ENCODE peak calls at places on chromosomes 6 and 20, in four cellular contexts. X is HL-60, B is GM12878, A is K562. P is an unnamed sample.
A peak's percentile ranks its signal among the peaks of the same experiment; 100 is the strongest.

GRCh38 chr20:14992071-14992654 is 654.8 kb upstream of the FLRT3 start:
- DNase-seq in B (no peak), X (no peak), A (no peak), P (no peak)

GRCh38 chr20:47774081-47774777 is 11.1 kb downstream of the SULF2 start:
- DNase-seq in A (no peak), X (no peak), B (no peak), P (no peak)

GRCh38 chr20:10857362-10858070 is 183.7 kb upstream of the JAG1 start:
- DNase-seq in B (no peak), X (peak; percentile 96), A (no peak), P (no peak)

GRCh38 chr20:496126-496696 is 33.9 kb upstream of the TBC1D20 start:
- DNase-seq in A (no peak), X (no peak), B (no peak), P (no peak)

GRCh38 chr6:135600086-135600702 is 102.7 kb upstream of the AHI1 start:
- DNase-seq in X (no peak), A (no peak), B (no peak), P (no peak)

GRCh38 chr6:49543087-49543858 is 7.2 kb upstream of the C6orf141 start:
- DNase-seq in B (no peak), X (no peak), A (peak; percentile 24), P (no peak)

GRCh38 chr6:34246563-34247391 is 2.0 kb downstream of the SMIM29 start:
- DNase-seq in B (no peak), A (peak; percentile 79), X (no peak), P (no peak)

GRCh38 chr6:35310265-35310831 is 12.7 kb downstream of the DEF6 start:
- DNase-seq in X (no peak), A (no peak), B (no peak), P (no peak)

GRCh38 chr6:24918641-24919403 is 16.9 kb downstream of the RIPOR2 start:
- DNase-seq in B (no peak), A (no peak), X (no peak), P (no peak)

DNA sequence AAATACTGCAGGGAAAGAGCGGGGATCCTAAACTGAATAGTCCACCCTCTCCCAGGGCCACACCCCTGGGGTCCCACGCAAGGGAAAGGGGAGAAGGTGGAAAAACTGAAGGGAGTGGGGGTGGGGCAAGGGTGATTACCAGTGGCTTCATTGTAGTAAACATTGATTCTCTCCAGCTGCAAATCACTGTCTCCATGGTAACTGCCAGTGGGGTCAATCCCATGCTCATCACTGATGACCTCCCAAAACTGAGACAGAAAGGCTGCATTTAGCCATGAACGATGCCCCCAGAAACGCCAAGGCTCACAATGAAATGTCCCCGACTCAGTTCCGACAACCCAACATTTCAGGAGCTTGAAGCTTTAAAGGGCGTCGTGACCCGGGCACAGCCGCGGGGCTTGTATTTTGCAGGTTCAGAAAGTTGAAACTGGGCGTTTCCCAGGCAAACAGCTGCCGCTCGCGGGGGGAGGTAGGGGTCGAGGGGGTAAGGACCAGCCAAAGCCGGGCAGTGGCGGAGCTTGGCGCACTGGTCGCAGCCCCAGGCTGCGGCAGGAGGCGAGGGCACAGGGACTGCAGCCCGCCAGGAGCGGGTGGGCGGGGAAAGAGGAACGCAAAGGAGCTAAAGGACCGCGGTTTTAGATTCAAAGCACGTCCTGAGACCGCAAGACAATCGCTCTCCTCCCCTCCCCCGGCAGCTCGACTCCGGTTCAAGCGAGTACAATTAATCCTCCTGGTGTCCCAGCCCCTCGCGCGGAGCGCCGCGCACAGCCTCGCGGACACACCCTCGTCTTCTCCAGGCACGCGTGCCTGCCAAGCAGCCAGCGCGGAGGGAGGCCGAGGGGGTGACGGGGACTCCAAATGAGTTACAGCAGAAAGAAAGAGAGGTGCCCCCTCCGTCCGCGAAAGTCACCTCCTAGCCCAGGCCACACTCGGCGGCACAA is 761 bp downstream of the TUBB2B start:
- DNase-seq in X (no peak), A (peak; percentile 72), B (no peak), P (peak; percentile 57)
- TF ChIP-seq SPI1 in X (peak; percentile 43), A (peak; percentile 60), B (no peak), P (peak; percentile 45)

GRCh38 chr20:38200646-38201045 is 35.6 kb upstream of the TGM2 start:
- DNase-seq in X (no peak), A (no peak), B (no peak), P (no peak)

GRCh38 chr20:38202153-38202981 is 37.3 kb upstream of the TGM2 start:
- DNase-seq in A (no peak), B (no peak), X (no peak), P (no peak)

GRCh38 chr20:38199506-38200390 is 34.7 kb upstream of the TGM2 start:
- DNase-seq in A (no peak), X (no peak), B (no peak), P (no peak)

GRCh38 chr20:38202982-38203293 is 37.9 kb upstream of the TGM2 start:
- DNase-seq in B (no peak), A (no peak), X (no peak), P (no peak)

GRCh38 chr20:38201356-38201755 is 36.3 kb upstream of the TGM2 start:
- DNase-seq in B (no peak), X (no peak), A (peak; percentile 37), P (no peak)
- TF ChIP-seq SPI1 in B (no peak), X (no peak), A (no peak), P (no peak)

DNA sequence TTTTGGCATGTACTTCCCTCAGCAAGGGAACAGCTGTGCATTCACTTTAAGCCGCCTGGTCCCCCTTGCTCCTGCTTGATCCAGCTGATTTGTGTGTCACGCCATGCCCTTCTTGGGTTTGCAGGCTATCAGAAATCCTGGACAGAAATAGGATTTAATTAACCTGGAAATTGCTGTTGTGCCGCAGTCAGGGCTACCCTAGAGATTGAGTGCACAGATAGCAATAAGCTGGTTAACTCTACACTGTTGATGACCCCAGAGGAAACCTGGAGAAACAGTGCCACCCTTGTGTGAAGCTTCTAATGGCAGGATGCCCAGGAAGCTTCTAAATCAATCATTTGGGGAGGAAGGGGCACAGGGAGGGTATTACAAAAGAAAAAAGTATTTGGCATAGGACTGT is 199.0 kb downstream of the JARID2 start:
- DNase-seq in A (no peak), X (no peak), B (no peak), P (no peak)
- TF ChIP-seq SPI1 in A (no peak), X (no peak), B (no peak), P (no peak)

GRCh38 chr6:30096829-30097228 is 16.1 kb downstream of the TRIM31 start:
- DNase-seq in X (no peak), B (no peak), A (no peak), P (no peak)

GRCh38 chr6:30092852-30093543 is 17.4 kb upstream of the RNF39 start:
- DNase-seq in A (no peak), X (no peak), B (no peak), P (no peak)

GRCh38 chr6:30087876-30088275 is 12.3 kb upstream of the RNF39 start:
- DNase-seq in A (no peak), B (no peak), X (no peak), P (no peak)

GRCh38 chr6:30093951-30094350 is 18.4 kb upstream of the RNF39 start:
- DNase-seq in A (no peak), B (no peak), X (no peak), P (no peak)

DNA sequence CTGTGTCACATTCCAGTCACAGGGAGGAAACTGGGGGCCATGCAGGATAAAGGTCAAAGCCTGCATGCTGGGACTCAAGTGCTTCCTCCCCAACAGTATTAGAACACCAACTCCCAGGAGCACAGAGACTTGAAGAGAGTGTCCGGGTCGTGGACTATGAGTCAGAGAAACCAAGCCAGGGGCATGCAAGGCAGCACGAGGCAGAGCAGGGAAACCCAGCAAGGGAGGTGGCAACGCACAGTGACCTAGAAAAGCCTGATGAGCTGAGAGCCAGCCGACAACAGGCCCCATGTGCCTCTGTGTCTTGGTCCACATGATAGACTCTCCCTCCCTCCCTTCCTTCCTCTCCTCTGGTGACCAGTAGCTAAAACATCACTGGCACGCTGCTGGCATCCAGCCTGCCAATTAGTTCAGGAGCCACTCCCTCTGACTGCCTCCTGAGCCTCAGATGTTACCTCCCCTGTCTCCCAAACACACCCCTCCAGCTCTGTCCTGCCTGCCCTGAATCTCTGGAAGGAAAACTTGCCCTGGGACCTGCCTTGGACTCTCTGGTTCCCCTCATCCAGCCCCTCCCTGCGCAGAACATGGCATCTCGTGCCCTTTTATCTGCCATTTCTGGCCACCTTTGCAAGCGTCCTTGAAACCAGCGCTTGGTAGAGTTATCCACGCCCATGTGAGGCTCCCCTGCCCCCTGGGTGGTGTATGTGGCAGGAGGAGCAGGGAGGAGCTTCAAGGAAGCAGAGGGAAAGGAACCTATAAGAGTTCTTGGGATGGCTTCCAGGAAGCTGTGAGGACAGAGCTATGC is 16.2 kb upstream of the RNF39 start:
- DNase-seq in A (no peak), X (no peak), B (no peak), P (no peak)
- TF ChIP-seq SPI1 in A (no peak), X (no peak), B (no peak), P (no peak)

GRCh38 chr6:53189554-53189953 is 40.9 kb upstream of the GCM1 start:
- DNase-seq in B (no peak), X (no peak), A (no peak), P (no peak)
- TF ChIP-seq SPI1 in B (no peak), X (no peak), A (no peak), P (no peak)

DNA sequence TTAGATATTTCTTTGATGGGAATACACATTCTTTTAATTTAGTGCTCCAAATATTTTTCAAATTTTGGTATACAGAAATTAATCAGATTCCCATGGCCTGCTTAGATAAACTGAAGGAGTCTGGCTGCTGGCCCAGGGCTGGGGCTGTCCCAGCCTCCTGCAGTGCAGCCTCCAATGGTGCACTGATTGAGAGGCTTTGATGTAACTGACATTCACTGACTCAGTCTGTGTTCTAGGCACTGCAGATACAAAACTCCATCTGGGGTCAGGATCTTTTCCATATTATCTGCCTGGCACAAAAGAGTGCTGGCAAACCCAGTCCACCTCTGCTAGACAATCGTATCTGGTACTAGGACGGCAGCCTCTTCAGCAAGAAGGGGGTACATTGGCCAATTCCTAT is 64.8 kb downstream of the GRIK2 start:
- DNase-seq in A (no peak), B (no peak), X (no peak), P (no peak)
- TF ChIP-seq SPI1 in A (no peak), B (no peak), X (no peak), P (no peak)

GRCh38 chr6:166776571-166776970 is 149.5 kb upstream of the RPS6KA2 start:
- DNase-seq in X (no peak), B (no peak), A (no peak), P (no peak)
- TF ChIP-seq SPI1 in X (no peak), B (no peak), A (no peak), P (no peak)

DNA sequence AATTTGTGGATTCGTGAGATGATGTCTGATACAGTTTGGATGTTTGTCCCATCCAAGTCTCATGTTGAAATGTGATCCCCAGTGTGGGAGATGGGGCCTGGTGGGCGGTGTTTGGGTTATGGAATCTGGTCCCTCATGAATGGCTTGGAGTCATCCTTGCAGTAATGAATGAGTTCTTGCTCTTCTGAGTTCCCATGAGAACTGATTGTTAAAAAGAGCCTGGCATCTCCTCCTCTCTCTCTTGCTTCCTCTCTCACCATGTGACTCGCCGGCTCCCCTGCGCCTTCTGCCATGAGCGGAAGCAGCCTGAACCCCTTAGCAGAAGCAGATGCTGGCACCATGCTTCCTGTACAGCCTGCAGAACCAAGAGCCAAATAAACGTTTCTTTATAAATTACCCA is 30.5 kb upstream of the RPP40 start:
- DNase-seq in B (no peak), A (no peak), X (no peak), P (no peak)
- TF ChIP-seq SPI1 in B (no peak), A (no peak), X (no peak), P (no peak)